ENCODE peak calls at places on chromosomes 4 and X, in five cellular contexts. W, Q, J, S and E are unnamed samples.

GRCh38 chrX:145817666-145818521 is at the start of gene SLITRK2:
- DNase-seq in Q (no peak), S (no peak), W (peak; percentile 1), J (no peak), E (no peak)

GRCh38 chrX:30280428-30280827 is 28.8 kb downstream of the NR0B1 start:
- DNase-seq in J (no peak), W (no peak), Q (no peak), S (no peak), E (no peak)

GRCh38 chr4:162017863-162018262 is 145.9 kb downstream of the FSTL5 start:
- DNase-seq in S (no peak), Q (no peak), J (no peak), W (no peak), E (no peak)

GRCh38 chr4:18388029-18388428 is 366.5 kb upstream of the LCORL start:
- DNase-seq in J (no peak), S (no peak), W (no peak), Q (no peak), E (no peak)

GRCh38 chrX:1618689-1619088 is 3.8 kb downstream of the ASMT start:
- DNase-seq in S (no peak), J (no peak), W (no peak), Q (no peak), E (no peak)

GRCh38 chr4:74536557-74536956 is 91.6 kb downstream of the AREG start:
- DNase-seq in S (peak; percentile 70), W (peak; percentile 62), Q (no peak), J (no peak), E (no peak)

GRCh38 chrX:139559383-139560042 is 29.0 kb downstream of the F9 start:
- DNase-seq in Q (peak; percentile 4), S (peak; percentile 55), W (peak; percentile 72), J (no peak), E (peak; percentile 69)

GRCh38 chr4:84167579-84167978 is 331.5 kb downstream of the NKX6-1 start:
- DNase-seq in J (no peak), S (no peak), W (no peak), Q (no peak), E (no peak)

GRCh38 chr4:104728380-104729122 is 233.9 kb upstream of the CXXC4 start:
- DNase-seq in S (peak; percentile 73), J (no peak), Q (no peak), W (peak; percentile 95), E (peak; percentile 3)

GRCh38 chr4:32589853-32590252 is 1869.7 kb downstream of the PCDH7 start:
- DNase-seq in Q (no peak), J (no peak), W (no peak), S (no peak), E (no peak)

GRCh38 chr4:154542264-154542879 is 7.8 kb downstream of the PLRG1 start:
- DNase-seq in J (no peak), S (no peak), W (no peak), Q (no peak), E (no peak)

GRCh38 chr4:106587558-106587957 is 219.0 kb upstream of the GIMD1 start:
- DNase-seq in J (no peak), S (peak; percentile 80), Q (no peak), W (peak; percentile 64), E (peak; percentile 89)

GRCh38 chr4:1039493-1040343 is 28.3 kb downstream of the FGFRL1 start:
- DNase-seq in S (peak; percentile 39), W (peak; percentile 42), Q (peak; percentile 77), J (no peak), E (peak; percentile 40)

GRCh38 chrX:69366183-69366582 is 137.9 kb upstream of the NALF2 start:
- DNase-seq in J (no peak), W (no peak), Q (no peak), S (no peak), E (no peak)

GRCh38 chrX:114774691-114775090 is 190.8 kb downstream of the HTR2C start:
- DNase-seq in J (no peak), W (peak; percentile 12), S (no peak), Q (no peak), E (peak; percentile 1)

GRCh38 chr4:137124278-137124932 is 407.9 kb downstream of the PCDH18 start:
- DNase-seq in W (peak; percentile 85), J (no peak), Q (no peak), S (peak; percentile 79), E (peak; percentile 82)

DNA sequence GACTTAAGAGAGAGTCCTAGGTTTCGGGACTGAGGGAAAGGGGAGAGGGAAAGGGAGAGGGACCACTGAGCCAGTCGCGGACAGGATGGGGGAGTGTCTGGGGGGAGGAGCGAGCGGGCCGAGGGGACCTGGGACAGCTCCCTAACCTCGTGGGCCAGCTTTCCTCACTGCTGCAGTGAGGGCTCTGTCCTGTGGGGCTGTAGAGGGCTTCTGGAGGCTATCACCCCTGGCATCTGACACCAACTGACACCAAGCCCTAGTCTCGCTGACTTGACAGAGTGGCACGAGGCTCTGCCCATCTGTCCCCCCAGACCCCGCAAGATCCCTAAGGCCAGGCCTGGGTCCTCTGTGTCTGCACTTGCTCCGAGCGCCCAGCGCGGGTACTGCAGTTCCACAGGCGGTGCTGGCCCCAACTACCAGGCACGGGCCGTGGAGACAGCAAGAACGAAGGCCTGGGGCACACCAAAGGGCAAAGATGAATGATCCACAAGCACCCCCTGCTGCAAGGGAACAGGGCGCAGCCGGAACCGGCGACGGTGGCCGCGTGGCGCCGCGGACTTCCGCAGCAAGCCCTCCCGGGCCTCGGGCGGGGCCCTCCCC is 465 bp downstream of the HAUS7 start:
- DNase-seq in W (peak; percentile 28), S (peak; percentile 24), J (no peak), Q (peak; percentile 68), E (peak; percentile 21)
- TF ChIP-seq CTCF in W (no peak), S (peak; percentile 2), J (peak; percentile 25), Q (no peak), E (no peak)

GRCh38 chrX:129636175-129636681 is 18.5 kb downstream of the APLN start:
- DNase-seq in J (no peak), S (no peak), W (no peak), Q (peak; percentile 27), E (no peak)
- H3K4me3 ChIP-seq in J (no peak overlapping the region), S (no peak overlapping the region), W (no peak overlapping the region), Q (no peak overlapping the region), E (no peak overlapping the region)

DNA sequence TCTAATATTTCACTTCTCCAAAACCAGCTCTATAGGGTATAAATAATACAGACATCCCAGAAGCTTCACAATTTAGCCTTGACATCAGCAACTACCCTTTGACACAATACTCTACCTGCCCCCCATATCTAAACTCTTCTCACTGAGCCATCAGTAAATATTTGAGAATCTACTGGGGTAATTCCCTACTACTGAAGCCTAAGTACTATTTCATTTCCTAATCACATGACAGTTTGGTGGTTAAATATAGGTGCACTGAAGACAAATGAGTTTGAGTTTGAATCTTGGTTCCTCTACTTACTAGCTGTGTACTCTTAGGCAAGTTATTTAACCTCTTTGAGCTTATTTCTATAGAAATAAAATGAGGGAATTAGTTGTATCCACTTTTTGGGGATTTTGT is 471.0 kb upstream of the IGFBP7 start:
- DNase-seq in S (no peak), Q (no peak), W (no peak), J (no peak), E (no peak)
- TF ChIP-seq CTCF in S (no peak), Q (no peak), W (no peak), J (no peak), E (no peak)

GRCh38 chr4:70613893-70614572 is 14.5 kb upstream of the ENAM start:
- DNase-seq in S (peak; percentile 23), Q (no peak), J (no peak), W (no peak), E (peak; percentile 18)
- H3K4me3 ChIP-seq in S (peak overlapping the region; percentile 33), Q (no peak overlapping the region), J (peak overlapping the region; percentile 27), W (no peak overlapping the region), E (peak overlapping the region; percentile 14)

GRCh38 chr4:152045781-152046571 is 285.2 kb upstream of the GATB start:
- DNase-seq in S (peak; percentile 4), Q (peak; percentile 38), W (no peak), J (peak; percentile 89), E (peak; percentile 20)
- TF ChIP-seq CTCF in S (peak; percentile 42), Q (peak; percentile 67), W (peak; percentile 41), J (peak; percentile 54), E (peak; percentile 45)

DNA sequence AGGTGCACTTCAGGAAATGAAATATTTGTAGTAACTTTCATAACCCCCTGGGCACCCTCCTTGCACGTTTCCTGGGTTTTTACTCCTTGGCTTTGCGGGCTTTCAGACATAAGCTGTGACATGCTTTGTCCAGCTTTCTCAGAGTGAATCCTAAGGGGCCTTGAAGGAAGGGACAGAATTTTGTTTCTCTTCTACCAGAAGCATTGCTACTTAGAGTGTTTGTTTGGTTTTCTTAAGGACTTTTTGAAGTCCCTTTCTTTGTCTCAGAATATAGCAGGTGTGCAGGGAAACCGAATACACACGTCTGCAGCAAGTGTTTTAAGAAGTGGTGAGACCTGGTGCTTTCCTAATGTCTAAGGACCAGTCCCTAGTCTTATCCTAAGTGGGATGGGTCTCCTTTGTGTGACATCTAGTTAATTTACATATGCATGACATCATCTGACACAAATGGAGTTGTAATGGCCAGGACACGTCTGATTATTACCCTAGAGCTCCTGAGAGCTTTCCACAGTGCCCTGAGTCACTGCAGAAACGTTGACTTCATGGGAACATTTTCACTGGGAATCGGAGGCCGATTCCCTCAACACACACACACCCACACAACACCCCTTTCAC is 1.3 kb downstream of the FAM149A start:
- DNase-seq in S (peak; percentile 4), J (no peak), W (peak; percentile 16), Q (no peak), E (no peak)
- H3K4me3 ChIP-seq in S (no peak overlapping the region), J (peak overlapping the region; percentile 76), W (no peak overlapping the region), Q (no peak overlapping the region), E (no peak overlapping the region)

GRCh38 chrX:134718329-134719317 is 60.4 kb upstream of the PLAC1 start:
- DNase-seq in Q (no peak), J (no peak), W (peak; percentile 96), S (peak; percentile 94), E (peak; percentile 98)
- TF ChIP-seq CTCF in Q (no peak), J (no peak), W (peak; percentile 26), S (no peak), E (peak; percentile 46)

GRCh38 chr4:6847134-6847533 is 62.5 kb upstream of the TBC1D14 start:
- DNase-seq in Q (no peak), J (no peak), W (no peak), S (no peak), E (no peak)
- H3K4me3 ChIP-seq in Q (no peak overlapping the region), J (no peak overlapping the region), W (no peak overlapping the region), S (no peak overlapping the region), E (no peak overlapping the region)

DNA sequence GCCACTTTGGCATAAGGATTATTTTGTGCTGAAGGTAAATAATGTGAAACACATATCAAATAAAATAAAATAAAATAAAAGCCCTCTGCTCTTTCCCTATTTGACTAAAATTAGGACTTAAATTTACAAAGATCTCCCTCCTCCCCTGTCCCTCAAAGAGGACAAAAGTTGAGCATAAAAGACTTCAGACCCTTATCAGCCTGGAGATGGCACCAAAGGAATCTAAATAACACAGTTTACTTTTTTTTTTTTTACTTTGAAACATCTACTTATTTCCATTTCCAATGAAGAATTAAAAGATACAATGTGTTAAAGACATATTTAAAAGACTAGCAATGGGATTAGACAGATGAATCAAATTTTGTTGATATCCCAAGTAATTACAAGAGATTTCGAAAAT is 89.7 kb downstream of the EPHA5 start:
- DNase-seq in S (peak; percentile 27), W (peak; percentile 7), J (no peak), Q (no peak), E (no peak)
- TF ChIP-seq CTCF in S (no peak), W (no peak), J (no peak), Q (no peak), E (no peak)